ENCODE peak calls at places on chromosomes 11 and 22, in eight cellular contexts. I is A549, T is HepG2, V is IMR-90, X is SK-N-SH, S is K562, U is WTC11, F is GM12878. L is an unnamed sample.

GRCh38 chr11:2525166-2525861 is 80.5 kb downstream of the KCNQ1 start:
- DNase-seq in S (no peak), F (no peak), X (no peak), I (no peak), V (no peak), U (peak; percentile 10), T (no peak), L (no peak)

GRCh38 chr11:69588270-69588669 is 52.7 kb upstream of the CCND1 start:
- DNase-seq in F (no peak), X (no peak), V (peak; percentile 87), T (peak; percentile 28), I (peak; percentile 66), S (no peak), U (no peak), L (no peak)

GRCh38 chr11:74671520-74672196 is 59.6 kb downstream of the CHRDL2 start:
- DNase-seq in F (no peak), X (no peak), I (peak; percentile 51), U (no peak), T (no peak), V (peak; percentile 86), S (no peak), L (no peak)

GRCh38 chr11:72235351-72236057 is 8.5 kb downstream of the PHOX2A start:
- DNase-seq in X (peak; percentile 66), I (no peak), U (no peak), T (no peak), F (no peak), V (no peak), S (no peak), L (no peak)

GRCh38 chr22:22787151-22787550 is 100.5 kb upstream of the IGLL5 start:
- DNase-seq in T (no peak), X (no peak), F (no peak), I (no peak), S (no peak), U (no peak), V (no peak), L (peak; percentile 8)

GRCh38 chr11:14218728-14219127 is 140.3 kb downstream of the RRAS2 start:
- DNase-seq in I (no peak), T (no peak), V (no peak), U (no peak), X (no peak), S (no peak), F (no peak), L (no peak)

GRCh38 chr11:44814881-44815592 is 88.3 kb downstream of the TSPAN18 start:
- DNase-seq in X (no peak), I (no peak), S (no peak), F (no peak), V (peak; percentile 35), T (no peak), U (no peak), L (no peak)

GRCh38 chr11:124662111-124662510 is 11.4 kb downstream of the SIAE start:
- DNase-seq in V (no peak), F (no peak), S (no peak), I (no peak), T (no peak), X (no peak), U (no peak), L (no peak)

GRCh38 chr11:29087404-29087803 is 929.4 kb downstream of the KCNA4 start:
- DNase-seq in I (no peak), X (no peak), V (no peak), S (no peak), T (no peak), F (no peak), U (no peak), L (no peak)

GRCh38 chr11:93984205-93984586 is 37.0 kb upstream of the HEPHL1 start:
- DNase-seq in F (no peak), V (peak; percentile 2), T (no peak), X (no peak), U (no peak), I (no peak), S (no peak), L (no peak)

GRCh38 chr11:134120921-134121526 is 52.2 kb downstream of the JAM3 start:
- DNase-seq in S (no peak), U (no peak), I (no peak), V (peak; percentile 52), F (no peak), T (no peak), X (peak; percentile 61), L (no peak)

GRCh38 chr11:61754534-61755482 is 2.4 kb downstream of the MYRF start:
- DNase-seq in X (no peak), V (peak; percentile 54), U (no peak), F (no peak), T (no peak), I (no peak), S (peak; percentile 77), L (no peak)

GRCh38 chr11:118488480-118489109 is 38.7 kb upstream of the TTC36 start:
- DNase-seq in V (peak; percentile 83), I (peak; percentile 70), S (peak; percentile 67), T (peak; percentile 68), F (peak; percentile 35), U (peak; percentile 75), X (peak; percentile 74), L (peak; percentile 82)

GRCh38 chr22:47069270-47069669 is 306.8 kb downstream of the TBC1D22A start:
- DNase-seq in U (no peak), V (no peak), I (no peak), X (no peak), T (no peak), S (no peak), F (no peak), L (no peak)

GRCh38 chr11:122983438-122984185 is 2.0 kb upstream of the BSX start:
- DNase-seq in V (no peak), I (no peak), F (no peak), X (peak; percentile 89), U (peak; percentile 20), T (no peak), S (no peak), L (no peak)

GRCh38 chr11:70501026-70501901 is 102.9 kb downstream of the CTTN start:
- DNase-seq in X (peak; percentile 84), T (no peak), U (no peak), I (no peak), F (no peak), V (no peak), S (no peak), L (no peak)

GRCh38 chr11:79744941-79745340 is 304.1 kb upstream of the TENM4 start:
- DNase-seq in X (no peak), T (no peak), F (no peak), I (no peak), U (no peak), S (no peak), V (no peak), L (no peak)

GRCh38 chr22:36329217-36330078 is 58.3 kb downstream of the MYH9 start:
- DNase-seq in T (peak; percentile 89), X (peak; percentile 58), V (peak; percentile 97), I (peak; percentile 92), S (peak; percentile 64), F (no peak), U (peak; percentile 89), L (peak; percentile 94)

GRCh38 chr11:122439911-122440782 is 215.4 kb upstream of the UBASH3B start:
- DNase-seq in F (no peak), T (peak; percentile 83), S (no peak), V (peak; percentile 45), I (peak; percentile 48), U (peak; percentile 75), X (peak; percentile 48), L (peak; percentile 78)

GRCh38 chr11:2574553-2575535 is 125.0 kb downstream of the KCNQ1OT1 start:
- DNase-seq in T (no peak), U (peak; percentile 9), X (no peak), S (no peak), F (no peak), V (no peak), I (no peak), L (no peak)

GRCh38 chr11:90438069-90438468 is 215.2 kb upstream of the CHORDC1 start:
- DNase-seq in U (no peak), T (no peak), F (no peak), V (no peak), X (no peak), S (no peak), I (no peak), L (no peak)

GRCh38 chr11:17267576-17267975 is 9.0 kb upstream of the NUCB2 start:
- DNase-seq in I (peak; percentile 87), S (no peak), T (no peak), X (no peak), U (no peak), F (no peak), V (peak; percentile 33), L (no peak)

GRCh38 chr11:88086297-88086696 is 88.9 kb downstream of the RAB38 start:
- DNase-seq in I (no peak), V (no peak), S (no peak), U (no peak), X (no peak), T (no peak), F (no peak), L (no peak)
- TF ChIP-seq USF2 in I (no peak), V (no peak), S (no peak), U (no peak), X (no peak), T (no peak), F (no peak), L (no peak)

GRCh38 chr11:83070044-83070877 is 1.4 kb downstream of the RAB30 start:
- DNase-seq in X (no peak), U (peak; percentile 28), I (peak; percentile 45), S (peak; percentile 23), T (no peak), F (no peak), V (peak; percentile 60), L (no peak)
- TF ChIP-seq USF2 in X (no peak), U (no peak), I (no peak), S (no peak), T (no peak), F (no peak), V (no peak), L (no peak)

DNA sequence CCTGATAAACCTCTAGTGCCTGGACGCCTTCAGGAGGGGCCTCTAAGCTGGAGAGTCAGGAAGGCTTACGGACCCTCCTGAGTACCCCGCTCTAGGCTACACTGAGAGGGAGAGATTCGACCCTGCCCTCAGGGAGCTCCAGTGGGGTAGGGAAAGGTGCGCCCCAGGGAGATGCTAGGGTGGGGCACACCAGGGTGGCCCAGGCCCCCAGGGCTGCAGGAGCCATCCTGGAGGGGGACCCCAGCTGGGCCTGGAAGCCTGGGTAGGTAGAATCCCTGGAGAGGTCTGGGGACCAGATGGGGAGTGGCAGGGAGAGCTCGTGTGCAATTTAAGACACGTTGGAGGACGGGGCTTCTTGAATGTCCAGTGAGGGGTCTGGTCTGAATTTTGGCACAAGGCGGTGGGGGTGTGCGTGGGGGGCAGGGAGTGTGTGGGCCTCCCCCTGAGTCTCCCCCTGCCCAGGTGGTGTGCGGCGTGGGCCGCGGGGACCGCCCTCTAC is 4.7 kb downstream of the CARNS1 start:
- DNase-seq in X (no peak), F (no peak), I (no peak), V (no peak), S (no peak), T (no peak), U (no peak), L (no peak)
- TF ChIP-seq USF2 in X (no peak), F (no peak), I (no peak), V (no peak), S (no peak), T (no peak), U (no peak), L (no peak)

GRCh38 chr22:41094036-41094435 is 1.6 kb downstream of the EP300 start:
- DNase-seq in U (no peak), X (peak; percentile 10), F (no peak), T (peak; percentile 31), S (no peak), V (peak; percentile 40), I (peak; percentile 21), L (no peak)
- TF ChIP-seq USF2 in U (no peak), X (no peak), F (no peak), T (no peak), S (no peak), V (no peak), I (no peak), L (no peak)

L was measured in H1.